ENCODE peak calls at places on chromosome 10, in ten cellular contexts. One of them, this sample, is unnamed.

GRCh38 chr10:80408198-80409085 is at the start of gene PRXL2A:
- DNase-seq in tibial artery: peak
- DNase-seq in left ventricle myocardium inferior: peak
- DNase-seq in foreskin fibroblast: no peak
- DNase-seq in brain microvascular endothelial cell: peak
- DNase-seq in Panc1: no peak
- DNase-seq in PC-3: no peak
- DNase-seq in OCI-LY7: no peak
- DNase-seq in psoas muscle: peak
- DNase-seq in cardiac muscle cell: peak
- DNase-seq in this sample: no peak

GRCh38 chr10:72276421-72277339 is 3.0 kb downstream of the DDIT4 start:
- DNase-seq in tibial artery: peak
- DNase-seq in left ventricle myocardium inferior: no peak
- DNase-seq in foreskin fibroblast: peak
- DNase-seq in brain microvascular endothelial cell: peak
- DNase-seq in Panc1: no peak
- DNase-seq in PC-3: no peak
- DNase-seq in OCI-LY7: no peak
- DNase-seq in psoas muscle: peak
- DNase-seq in cardiac muscle cell: no peak
- DNase-seq in this sample: no peak

GRCh38 chr10:124652701-124653100 is 91.5 kb downstream of the FAM53B start:
- DNase-seq in tibial artery: no peak
- DNase-seq in left ventricle myocardium inferior: no peak
- DNase-seq in foreskin fibroblast: no peak
- DNase-seq in brain microvascular endothelial cell: no peak
- DNase-seq in Panc1: no peak
- DNase-seq in PC-3: no peak
- DNase-seq in OCI-LY7: no peak
- DNase-seq in psoas muscle: no peak
- DNase-seq in cardiac muscle cell: no peak
- DNase-seq in this sample: no peak

GRCh38 chr10:72685264-72685921 is 6.5 kb upstream of the MCU start:
- DNase-seq in tibial artery: no peak
- DNase-seq in left ventricle myocardium inferior: no peak
- DNase-seq in foreskin fibroblast: no peak
- DNase-seq in brain microvascular endothelial cell: no peak
- DNase-seq in Panc1: no peak
- DNase-seq in PC-3: no peak
- DNase-seq in OCI-LY7: no peak
- DNase-seq in psoas muscle: no peak
- DNase-seq in cardiac muscle cell: no peak
- DNase-seq in this sample: no peak

GRCh38 chr10:42981358-42982236 is 95.3 kb upstream of the RET start:
- DNase-seq in tibial artery: peak
- DNase-seq in left ventricle myocardium inferior: no peak
- DNase-seq in foreskin fibroblast: no peak
- DNase-seq in brain microvascular endothelial cell: no peak
- DNase-seq in Panc1: no peak
- DNase-seq in PC-3: no peak
- DNase-seq in OCI-LY7: no peak
- DNase-seq in psoas muscle: no peak
- DNase-seq in cardiac muscle cell: no peak
- DNase-seq in this sample: no peak

GRCh38 chr10:78588194-78588811 is 480.5 kb upstream of the ZMIZ1 start:
- DNase-seq in tibial artery: no peak
- DNase-seq in left ventricle myocardium inferior: peak
- DNase-seq in foreskin fibroblast: no peak
- DNase-seq in brain microvascular endothelial cell: no peak
- DNase-seq in Panc1: no peak
- DNase-seq in PC-3: no peak
- DNase-seq in OCI-LY7: no peak
- DNase-seq in psoas muscle: no peak
- DNase-seq in cardiac muscle cell: peak
- DNase-seq in this sample: no peak

GRCh38 chr10:49686651-49687050 is 7.2 kb downstream of the C10orf53 start:
- DNase-seq in tibial artery: no peak
- DNase-seq in left ventricle myocardium inferior: no peak
- DNase-seq in foreskin fibroblast: no peak
- DNase-seq in brain microvascular endothelial cell: no peak
- DNase-seq in Panc1: no peak
- DNase-seq in PC-3: no peak
- DNase-seq in OCI-LY7: no peak
- DNase-seq in psoas muscle: no peak
- DNase-seq in cardiac muscle cell: no peak
- DNase-seq in this sample: no peak

GRCh38 chr10:131771634-131772358 is 129.0 kb upstream of the PPP2R2D start:
- DNase-seq in tibial artery: no peak
- DNase-seq in left ventricle myocardium inferior: no peak
- DNase-seq in foreskin fibroblast: no peak
- DNase-seq in brain microvascular endothelial cell: no peak
- DNase-seq in Panc1: no peak
- DNase-seq in PC-3: no peak
- DNase-seq in OCI-LY7: no peak
- DNase-seq in psoas muscle: no peak
- DNase-seq in cardiac muscle cell: no peak
- DNase-seq in this sample: no peak

GRCh38 chr10:132058111-132058745 is 7.5 kb upstream of the JAKMIP3 start:
- DNase-seq in tibial artery: no peak
- DNase-seq in left ventricle myocardium inferior: no peak
- DNase-seq in foreskin fibroblast: no peak
- DNase-seq in brain microvascular endothelial cell: no peak
- DNase-seq in Panc1: no peak
- DNase-seq in PC-3: peak
- DNase-seq in OCI-LY7: no peak
- DNase-seq in psoas muscle: no peak
- DNase-seq in cardiac muscle cell: no peak
- DNase-seq in this sample: no peak

GRCh38 chr10:119253433-119254174 is 46.2 kb downstream of the GRK5 start:
- DNase-seq in tibial artery: peak
- DNase-seq in left ventricle myocardium inferior: peak
- DNase-seq in foreskin fibroblast: peak
- DNase-seq in brain microvascular endothelial cell: peak
- DNase-seq in Panc1: peak
- DNase-seq in PC-3: peak
- DNase-seq in OCI-LY7: no peak
- DNase-seq in psoas muscle: peak
- DNase-seq in cardiac muscle cell: no peak
- DNase-seq in this sample: peak

DNA sequence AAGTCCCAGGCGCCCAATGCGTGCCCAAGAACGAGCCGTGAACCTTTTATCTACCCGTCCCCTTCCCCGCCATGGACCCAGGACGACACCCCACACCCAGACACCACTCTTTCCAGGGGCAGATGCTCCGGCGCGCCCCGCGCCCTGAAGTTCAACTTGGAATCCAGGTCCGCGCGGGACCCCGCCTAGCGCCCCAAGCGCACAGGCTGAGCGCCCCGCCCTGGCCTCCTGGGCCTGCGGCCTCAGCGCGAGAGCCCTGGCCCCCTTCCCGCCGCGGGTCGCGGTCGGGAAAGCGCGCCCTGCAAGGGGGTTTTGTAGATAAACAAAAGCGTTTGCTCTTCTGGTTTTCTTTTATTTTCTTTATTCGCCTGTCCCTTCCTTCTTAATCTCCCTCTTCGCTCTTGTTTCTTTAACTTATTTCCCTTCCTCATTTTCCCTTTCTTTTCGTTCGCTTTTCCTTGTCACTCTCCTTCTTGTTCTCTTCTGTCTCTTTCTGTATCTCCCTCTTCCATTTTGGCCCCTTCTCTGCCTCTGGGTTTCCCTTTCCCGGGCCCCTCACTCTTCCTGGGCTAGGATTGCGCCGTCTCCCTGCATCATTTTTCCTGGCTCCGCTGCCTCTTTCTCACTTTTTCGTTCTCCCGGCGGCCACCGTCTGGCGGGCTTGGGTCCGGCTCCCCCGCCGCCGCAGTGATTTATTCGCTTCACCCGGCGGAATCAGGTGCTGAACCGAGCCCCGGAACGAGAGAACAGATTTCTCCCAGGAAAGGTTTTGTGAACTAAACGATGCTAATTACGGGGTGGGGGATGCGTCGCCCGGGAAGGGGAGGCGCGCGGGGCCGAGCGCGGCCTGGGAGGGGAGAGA is 15.3 kb upstream of the PAX2 start:
- DNase-seq in tibial artery: no peak
- DNase-seq in left ventricle myocardium inferior: no peak
- DNase-seq in foreskin fibroblast: no peak
- DNase-seq in brain microvascular endothelial cell: no peak
- DNase-seq in Panc1: no peak
- DNase-seq in PC-3: no peak
- DNase-seq in OCI-LY7: no peak
- DNase-seq in psoas muscle: no peak
- DNase-seq in cardiac muscle cell: no peak
- DNase-seq in this sample: no peak
- H3K4me3 ChIP-seq in tibial artery: peak
- H3K4me3 ChIP-seq in left ventricle myocardium inferior: peak
- H3K4me3 ChIP-seq in foreskin fibroblast: no peak
- H3K4me3 ChIP-seq in brain microvascular endothelial cell: no peak
- H3K4me3 ChIP-seq in Panc1: peak
- H3K4me3 ChIP-seq in PC-3: peak
- H3K4me3 ChIP-seq in OCI-LY7: no peak
- H3K4me3 ChIP-seq in psoas muscle: peak
- H3K4me3 ChIP-seq in cardiac muscle cell: peak
- H3K4me3 ChIP-seq in this sample: no peak

GRCh38 chr10:55497893-55498499 is 697.0 kb upstream of the PCDH15 start:
- DNase-seq in tibial artery: no peak
- DNase-seq in left ventricle myocardium inferior: no peak
- DNase-seq in foreskin fibroblast: no peak
- DNase-seq in brain microvascular endothelial cell: no peak
- DNase-seq in Panc1: no peak
- DNase-seq in PC-3: no peak
- DNase-seq in OCI-LY7: no peak
- DNase-seq in psoas muscle: no peak
- DNase-seq in cardiac muscle cell: no peak
- DNase-seq in this sample: no peak

GRCh38 chr10:55495555-55495954 is 694.5 kb upstream of the PCDH15 start:
- DNase-seq in tibial artery: no peak
- DNase-seq in left ventricle myocardium inferior: no peak
- DNase-seq in foreskin fibroblast: no peak
- DNase-seq in brain microvascular endothelial cell: no peak
- DNase-seq in Panc1: no peak
- DNase-seq in PC-3: no peak
- DNase-seq in OCI-LY7: no peak
- DNase-seq in psoas muscle: no peak
- DNase-seq in cardiac muscle cell: no peak
- DNase-seq in this sample: no peak

GRCh38 chr10:55500931-55501559 is 700.0 kb upstream of the PCDH15 start:
- DNase-seq in tibial artery: no peak
- DNase-seq in left ventricle myocardium inferior: no peak
- DNase-seq in foreskin fibroblast: no peak
- DNase-seq in brain microvascular endothelial cell: peak
- DNase-seq in Panc1: peak
- DNase-seq in PC-3: peak
- DNase-seq in OCI-LY7: peak
- DNase-seq in psoas muscle: no peak
- DNase-seq in cardiac muscle cell: peak
- DNase-seq in this sample: peak
- TF ChIP-seq CTCF in tibial artery: peak
- TF ChIP-seq CTCF in left ventricle myocardium inferior: peak
- TF ChIP-seq CTCF in foreskin fibroblast: peak
- TF ChIP-seq CTCF in brain microvascular endothelial cell: peak
- TF ChIP-seq CTCF in Panc1: peak
- TF ChIP-seq CTCF in PC-3: peak
- TF ChIP-seq CTCF in OCI-LY7: peak
- TF ChIP-seq CTCF in psoas muscle: peak
- TF ChIP-seq CTCF in cardiac muscle cell: peak
- TF ChIP-seq CTCF in this sample: peak

GRCh38 chr10:122981066-122981464 is 864 bp downstream of the PSTK start:
- DNase-seq in tibial artery: no peak
- DNase-seq in left ventricle myocardium inferior: no peak
- DNase-seq in foreskin fibroblast: peak
- DNase-seq in brain microvascular endothelial cell: peak
- DNase-seq in Panc1: peak
- DNase-seq in PC-3: peak
- DNase-seq in OCI-LY7: peak
- DNase-seq in psoas muscle: no peak
- DNase-seq in cardiac muscle cell: peak
- DNase-seq in this sample: no peak
- H3K4me3 ChIP-seq in tibial artery: peak
- H3K4me3 ChIP-seq in left ventricle myocardium inferior: peak
- H3K4me3 ChIP-seq in foreskin fibroblast: peak
- H3K4me3 ChIP-seq in brain microvascular endothelial cell: peak
- H3K4me3 ChIP-seq in Panc1: peak
- H3K4me3 ChIP-seq in PC-3: peak
- H3K4me3 ChIP-seq in OCI-LY7: peak
- H3K4me3 ChIP-seq in psoas muscle: peak
- H3K4me3 ChIP-seq in cardiac muscle cell: peak
- H3K4me3 ChIP-seq in this sample: peak

GRCh38 chr10:35416628-35417625 is 80.6 kb downstream of the CCNY start:
- DNase-seq in tibial artery: no peak
- DNase-seq in left ventricle myocardium inferior: no peak
- DNase-seq in foreskin fibroblast: no peak
- DNase-seq in brain microvascular endothelial cell: no peak
- DNase-seq in Panc1: no peak
- DNase-seq in PC-3: no peak
- DNase-seq in OCI-LY7: peak
- DNase-seq in psoas muscle: no peak
- DNase-seq in cardiac muscle cell: no peak
- DNase-seq in this sample: no peak

GRCh38 chr10:35413985-35414861 is 77.9 kb downstream of the CCNY start:
- DNase-seq in tibial artery: no peak
- DNase-seq in left ventricle myocardium inferior: no peak
- DNase-seq in foreskin fibroblast: no peak
- DNase-seq in brain microvascular endothelial cell: peak
- DNase-seq in Panc1: no peak
- DNase-seq in PC-3: no peak
- DNase-seq in OCI-LY7: no peak
- DNase-seq in psoas muscle: no peak
- DNase-seq in cardiac muscle cell: no peak
- DNase-seq in this sample: no peak

GRCh38 chr10:35412900-35413491 is 76.7 kb downstream of the CCNY start:
- DNase-seq in tibial artery: no peak
- DNase-seq in left ventricle myocardium inferior: no peak
- DNase-seq in foreskin fibroblast: no peak
- DNase-seq in brain microvascular endothelial cell: peak
- DNase-seq in Panc1: no peak
- DNase-seq in PC-3: peak
- DNase-seq in OCI-LY7: no peak
- DNase-seq in psoas muscle: no peak
- DNase-seq in cardiac muscle cell: no peak
- DNase-seq in this sample: no peak

GRCh38 chr10:35412336-35412735 is 76.0 kb downstream of the CCNY start:
- DNase-seq in tibial artery: no peak
- DNase-seq in left ventricle myocardium inferior: no peak
- DNase-seq in foreskin fibroblast: no peak
- DNase-seq in brain microvascular endothelial cell: no peak
- DNase-seq in Panc1: no peak
- DNase-seq in PC-3: no peak
- DNase-seq in OCI-LY7: no peak
- DNase-seq in psoas muscle: no peak
- DNase-seq in cardiac muscle cell: no peak
- DNase-seq in this sample: no peak

DNA sequence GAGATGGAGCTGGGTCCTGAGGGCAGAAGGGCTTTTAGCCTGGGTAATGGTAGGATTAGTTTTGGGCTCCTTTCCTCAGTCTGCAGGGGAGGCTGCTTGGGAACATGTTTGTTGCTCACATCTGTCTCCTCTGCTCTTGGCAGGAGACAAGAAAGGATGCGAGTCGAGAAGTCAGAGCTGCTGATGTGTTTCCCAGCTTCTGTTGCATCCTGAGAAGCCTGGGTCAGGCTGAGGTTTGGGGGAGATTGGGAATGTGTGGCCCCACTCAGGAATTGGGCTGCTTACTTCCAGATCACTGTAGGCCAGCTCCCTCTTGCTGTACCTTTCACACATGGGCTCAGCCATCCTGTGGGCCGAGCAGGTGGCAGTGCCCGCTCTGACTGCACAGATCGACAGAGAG is 79.2 kb downstream of the CCNY start:
- DNase-seq in tibial artery: no peak
- DNase-seq in left ventricle myocardium inferior: no peak
- DNase-seq in foreskin fibroblast: no peak
- DNase-seq in brain microvascular endothelial cell: no peak
- DNase-seq in Panc1: no peak
- DNase-seq in PC-3: no peak
- DNase-seq in OCI-LY7: no peak
- DNase-seq in psoas muscle: no peak
- DNase-seq in cardiac muscle cell: no peak
- DNase-seq in this sample: no peak
- TF ChIP-seq CTCF in tibial artery: no peak
- TF ChIP-seq CTCF in left ventricle myocardium inferior: no peak
- TF ChIP-seq CTCF in foreskin fibroblast: no peak
- TF ChIP-seq CTCF in brain microvascular endothelial cell: no peak
- TF ChIP-seq CTCF in Panc1: no peak
- TF ChIP-seq CTCF in PC-3: no peak
- TF ChIP-seq CTCF in OCI-LY7: no peak
- TF ChIP-seq CTCF in psoas muscle: no peak
- TF ChIP-seq CTCF in cardiac muscle cell: no peak
- TF ChIP-seq CTCF in this sample: no peak